ENCODE peak calls at places on chromosomes 13 and 19, in five cellular contexts. I is psoas muscle, Z is activated gamma-delta T cell treated with Interleukin-2 at 50 U/mL for 16 hours, V is naive B cell, N is HTR-8/SVneo. Q is an unnamed sample.

GRCh38 chr19:17687857-17688784 is at the start of gene UNC13A:
- DNase-seq in I (peak), Z (peak), V (peak), N (peak), Q (no peak)

GRCh38 chr13:98405107-98405571 is 171.8 kb downstream of the STK24 start:
- DNase-seq in I (no peak), Z (no peak), V (no peak), N (no peak), Q (no peak)

GRCh38 chr19:51096473-51097165 is 11.6 kb downstream of the CTU1 start:
- DNase-seq in I (no peak), Z (no peak), V (no peak), N (no peak), Q (no peak)

GRCh38 chr13:109567315-109567714 is 219.1 kb downstream of the IRS2 start:
- DNase-seq in I (no peak), Z (no peak), V (no peak), N (no peak), Q (no peak)

GRCh38 chr13:34065915-34066314 is 248.0 kb downstream of the RFC3 start:
- DNase-seq in I (no peak), Z (no peak), V (no peak), N (no peak), Q (no peak)

GRCh38 chr13:86825410-86825809 is 845.8 kb upstream of the SLITRK5 start:
- DNase-seq in I (no peak), Z (no peak), V (no peak), N (no peak), Q (no peak)

GRCh38 chr13:112689498-112690241 is at the start of gene ATP11A:
- DNase-seq in I (peak), Z (peak), V (peak), N (peak), Q (peak)

GRCh38 chr19:13149628-13150186 is 468 bp downstream of the STX10 start:
- DNase-seq in I (peak), Z (peak), V (peak), N (peak), Q (peak)

GRCh38 chr19:8561071-8561764 is 16.0 kb downstream of the MYO1F start:
- DNase-seq in I (no peak), Z (no peak), V (no peak), N (no peak), Q (no peak)

GRCh38 chr13:110168999-110169933 is 137.7 kb downstream of the COL4A1 start:
- DNase-seq in I (no peak), Z (no peak), V (no peak), N (no peak), Q (no peak)

GRCh38 chr13:25109341-25109740 is 13.4 kb downstream of the PABPC3 start:
- DNase-seq in I (no peak), Z (no peak), V (no peak), N (no peak), Q (no peak)